ENCODE peak calls at places on chromosomes 7 and 10, in eight cellular contexts. Y, J, S, B, P, N, X and O are unnamed samples.

GRCh38 chr7:83015921-83016320 is 146.8 kb downstream of the PCLO start:
- DNase-seq in X (no peak), B (no peak), N (no peak), J (no peak), S (no peak), P (no peak), Y (no peak), O (no peak)

GRCh38 chr7:69105092-69105491 is 493.2 kb upstream of the AUTS2 start:
- DNase-seq in J (no peak), B (no peak), N (no peak), Y (no peak), X (no peak), P (no peak), S (no peak), O (no peak)

GRCh38 chr10:118965636-118966035 is 63.9 kb upstream of the NANOS1 start:
- DNase-seq in Y (no peak), B (no peak), S (no peak), J (no peak), X (no peak), N (no peak), P (peak), O (no peak)

GRCh38 chr7:29442146-29442545 is 121.5 kb upstream of the PRR15 start:
- DNase-seq in S (peak), B (peak), X (no peak), N (peak), Y (no peak), J (no peak), P (peak), O (no peak)

GRCh38 chr10:126315471-126316177 is 72.7 kb downstream of the ADAM12 start:
- DNase-seq in X (no peak), S (peak), N (peak), P (no peak), Y (peak), B (no peak), J (no peak), O (no peak)

GRCh38 chr10:69640196-69640980 is 10.3 kb downstream of the FAM241B start:
- DNase-seq in P (no peak), J (no peak), S (peak), Y (no peak), N (no peak), B (no peak), X (no peak), O (no peak)

GRCh38 chr10:5659702-5660528 is 6.5 kb downstream of the ASB13 start:
- DNase-seq in J (no peak), X (no peak), N (peak), B (no peak), P (no peak), S (peak), Y (peak), O (peak)

GRCh38 chr10:131997366-131998049 is 15.8 kb upstream of the BNIP3 start:
- DNase-seq in S (peak), X (no peak), P (peak), J (no peak), B (no peak), N (peak), Y (no peak), O (peak)

GRCh38 chr7:85681241-85681640 is 494.4 kb upstream of the SEMA3D start:
- DNase-seq in B (peak), Y (no peak), J (no peak), P (no peak), N (no peak), X (no peak), S (no peak), O (no peak)

GRCh38 chr10:96999337-96999736 is 167.2 kb downstream of the LCOR start:
- DNase-seq in B (no peak), X (no peak), P (no peak), J (no peak), S (no peak), N (no peak), Y (no peak), O (peak)

GRCh38 chr7:13778967-13779366 is 210.5 kb downstream of the ETV1 start:
- DNase-seq in X (no peak), B (no peak), S (peak), P (no peak), N (peak), Y (no peak), J (no peak), O (no peak)

GRCh38 chr7:154785898-154786297 is 217.0 kb downstream of the PAXIP1 start:
- DNase-seq in N (no peak), J (no peak), S (no peak), P (no peak), X (no peak), B (no peak), Y (no peak), O (no peak)